ENCODE peak calls at places on chromosomes 3 and 15, in ten cellular contexts. One of them, this sample, is unnamed.

GRCh38 chr3:21920431-21920830 is 169.4 kb upstream of the ZNF385D start:
- DNase-seq in NT2/D1: no peak
- DNase-seq in stimulated activated CD8-positive, alpha-beta memory T cell treated with anti-CD3 and anti-CD28 coated beads, Interleukin-7, amount 100 ng/mL, for 1 hour: no peak
- DNase-seq in stimulated activated naive CD8-positive, alpha-beta T cell treated with anti-CD3 and anti-CD28 coated beads, Interleukin-15, Interleukin-2, amounts not matched to agents 100 U/mL and 50 U/mL, for 24 hours: no peak
- DNase-seq in effector memory CD4-positive, alpha-beta T cell: no peak
- DNase-seq in GM12865: no peak
- DNase-seq in M059J: peak
- DNase-seq in caudate nucleus: no peak
- DNase-seq in NCI-H1417: no peak
- DNase-seq in NCI-H1092 treated with DMSO at 0.1 percent for 48 hours: no peak
- DNase-seq in this sample: no peak

GRCh38 chr15:31391687-31392671 is 65.3 kb downstream of the KLF13 start:
- DNase-seq in GM12865: peak
- DNase-seq in NCI-H1417: peak
- DNase-seq in stimulated activated naive CD8-positive, alpha-beta T cell treated with anti-CD3 and anti-CD28 coated beads, Interleukin-15, Interleukin-2, amounts not matched to agents 100 U/mL and 50 U/mL, for 24 hours: peak
- DNase-seq in NCI-H1092 treated with DMSO at 0.1 percent for 48 hours: peak
- DNase-seq in NT2/D1: no peak
- DNase-seq in stimulated activated CD8-positive, alpha-beta memory T cell treated with anti-CD3 and anti-CD28 coated beads, Interleukin-7, amount 100 ng/mL, for 1 hour: peak
- DNase-seq in caudate nucleus: no peak
- DNase-seq in M059J: peak
- DNase-seq in effector memory CD4-positive, alpha-beta T cell: peak
- DNase-seq in this sample: no peak

GRCh38 chr15:44591326-44591725 is 54.4 kb downstream of the EIF3J start:
- DNase-seq in stimulated activated naive CD8-positive, alpha-beta T cell treated with anti-CD3 and anti-CD28 coated beads, Interleukin-15, Interleukin-2, amounts not matched to agents 100 U/mL and 50 U/mL, for 24 hours: no peak
- DNase-seq in NCI-H1092 treated with DMSO at 0.1 percent for 48 hours: no peak
- DNase-seq in M059J: no peak
- DNase-seq in caudate nucleus: no peak
- DNase-seq in NT2/D1: no peak
- DNase-seq in stimulated activated CD8-positive, alpha-beta memory T cell treated with anti-CD3 and anti-CD28 coated beads, Interleukin-7, amount 100 ng/mL, for 1 hour: no peak
- DNase-seq in GM12865: no peak
- DNase-seq in effector memory CD4-positive, alpha-beta T cell: no peak
- DNase-seq in NCI-H1417: no peak
- DNase-seq in this sample: no peak

GRCh38 chr3:23202921-23203650 is at the start of gene UBE2E2:
- DNase-seq in effector memory CD4-positive, alpha-beta T cell: no peak
- DNase-seq in NCI-H1417: peak
- DNase-seq in caudate nucleus: peak
- DNase-seq in M059J: peak
- DNase-seq in stimulated activated naive CD8-positive, alpha-beta T cell treated with anti-CD3 and anti-CD28 coated beads, Interleukin-15, Interleukin-2, amounts not matched to agents 100 U/mL and 50 U/mL, for 24 hours: peak
- DNase-seq in NT2/D1: no peak
- DNase-seq in stimulated activated CD8-positive, alpha-beta memory T cell treated with anti-CD3 and anti-CD28 coated beads, Interleukin-7, amount 100 ng/mL, for 1 hour: peak
- DNase-seq in NCI-H1092 treated with DMSO at 0.1 percent for 48 hours: peak
- DNase-seq in GM12865: peak
- DNase-seq in this sample: no peak

GRCh38 chr3:4522962-4523361 is 29.8 kb downstream of the ITPR1 start:
- DNase-seq in NT2/D1: no peak
- DNase-seq in effector memory CD4-positive, alpha-beta T cell: no peak
- DNase-seq in GM12865: no peak
- DNase-seq in caudate nucleus: no peak
- DNase-seq in stimulated activated naive CD8-positive, alpha-beta T cell treated with anti-CD3 and anti-CD28 coated beads, Interleukin-15, Interleukin-2, amounts not matched to agents 100 U/mL and 50 U/mL, for 24 hours: no peak
- DNase-seq in stimulated activated CD8-positive, alpha-beta memory T cell treated with anti-CD3 and anti-CD28 coated beads, Interleukin-7, amount 100 ng/mL, for 1 hour: no peak
- DNase-seq in NCI-H1092 treated with DMSO at 0.1 percent for 48 hours: no peak
- DNase-seq in NCI-H1417: no peak
- DNase-seq in M059J: no peak
- DNase-seq in this sample: no peak

GRCh38 chr3:72288955-72289707 is 504.2 kb upstream of the PROK2 start:
- DNase-seq in NT2/D1: no peak
- DNase-seq in GM12865: peak
- DNase-seq in NCI-H1417: no peak
- DNase-seq in caudate nucleus: peak
- DNase-seq in M059J: peak
- DNase-seq in stimulated activated CD8-positive, alpha-beta memory T cell treated with anti-CD3 and anti-CD28 coated beads, Interleukin-7, amount 100 ng/mL, for 1 hour: no peak
- DNase-seq in effector memory CD4-positive, alpha-beta T cell: no peak
- DNase-seq in stimulated activated naive CD8-positive, alpha-beta T cell treated with anti-CD3 and anti-CD28 coated beads, Interleukin-15, Interleukin-2, amounts not matched to agents 100 U/mL and 50 U/mL, for 24 hours: no peak
- DNase-seq in NCI-H1092 treated with DMSO at 0.1 percent for 48 hours: peak
- DNase-seq in this sample: no peak

GRCh38 chr15:48592929-48593328 is 52.6 kb downstream of the FBN1 start:
- DNase-seq in M059J: peak
- DNase-seq in NCI-H1092 treated with DMSO at 0.1 percent for 48 hours: no peak
- DNase-seq in caudate nucleus: no peak
- DNase-seq in effector memory CD4-positive, alpha-beta T cell: no peak
- DNase-seq in GM12865: no peak
- DNase-seq in stimulated activated CD8-positive, alpha-beta memory T cell treated with anti-CD3 and anti-CD28 coated beads, Interleukin-7, amount 100 ng/mL, for 1 hour: no peak
- DNase-seq in NCI-H1417: no peak
- DNase-seq in stimulated activated naive CD8-positive, alpha-beta T cell treated with anti-CD3 and anti-CD28 coated beads, Interleukin-15, Interleukin-2, amounts not matched to agents 100 U/mL and 50 U/mL, for 24 hours: no peak
- DNase-seq in NT2/D1: no peak
- DNase-seq in this sample: no peak

GRCh38 chr3:37625690-37626089 is 236.0 kb upstream of the CTDSPL start:
- DNase-seq in NCI-H1417: no peak
- DNase-seq in stimulated activated naive CD8-positive, alpha-beta T cell treated with anti-CD3 and anti-CD28 coated beads, Interleukin-15, Interleukin-2, amounts not matched to agents 100 U/mL and 50 U/mL, for 24 hours: no peak
- DNase-seq in stimulated activated CD8-positive, alpha-beta memory T cell treated with anti-CD3 and anti-CD28 coated beads, Interleukin-7, amount 100 ng/mL, for 1 hour: no peak
- DNase-seq in effector memory CD4-positive, alpha-beta T cell: no peak
- DNase-seq in caudate nucleus: no peak
- DNase-seq in NT2/D1: no peak
- DNase-seq in NCI-H1092 treated with DMSO at 0.1 percent for 48 hours: no peak
- DNase-seq in M059J: no peak
- DNase-seq in GM12865: no peak
- DNase-seq in this sample: no peak

GRCh38 chr15:67244966-67245478 is 9.4 kb downstream of the AAGAB start:
- DNase-seq in caudate nucleus: no peak
- DNase-seq in NCI-H1092 treated with DMSO at 0.1 percent for 48 hours: no peak
- DNase-seq in effector memory CD4-positive, alpha-beta T cell: no peak
- DNase-seq in stimulated activated CD8-positive, alpha-beta memory T cell treated with anti-CD3 and anti-CD28 coated beads, Interleukin-7, amount 100 ng/mL, for 1 hour: no peak
- DNase-seq in NCI-H1417: no peak
- DNase-seq in stimulated activated naive CD8-positive, alpha-beta T cell treated with anti-CD3 and anti-CD28 coated beads, Interleukin-15, Interleukin-2, amounts not matched to agents 100 U/mL and 50 U/mL, for 24 hours: no peak
- DNase-seq in GM12865: no peak
- DNase-seq in NT2/D1: no peak
- DNase-seq in M059J: no peak
- DNase-seq in this sample: no peak

GRCh38 chr3:126478581-126479310 is 3.1 kb upstream of the ZXDC start:
- DNase-seq in NT2/D1: no peak
- DNase-seq in effector memory CD4-positive, alpha-beta T cell: no peak
- DNase-seq in NCI-H1092 treated with DMSO at 0.1 percent for 48 hours: no peak
- DNase-seq in M059J: no peak
- DNase-seq in stimulated activated naive CD8-positive, alpha-beta T cell treated with anti-CD3 and anti-CD28 coated beads, Interleukin-15, Interleukin-2, amounts not matched to agents 100 U/mL and 50 U/mL, for 24 hours: no peak
- DNase-seq in stimulated activated CD8-positive, alpha-beta memory T cell treated with anti-CD3 and anti-CD28 coated beads, Interleukin-7, amount 100 ng/mL, for 1 hour: no peak
- DNase-seq in GM12865: no peak
- DNase-seq in NCI-H1417: no peak
- DNase-seq in caudate nucleus: no peak
- DNase-seq in this sample: no peak

GRCh38 chr15:69957175-69957574 is 140.5 kb downstream of the TLE3 start:
- DNase-seq in caudate nucleus: no peak
- DNase-seq in stimulated activated CD8-positive, alpha-beta memory T cell treated with anti-CD3 and anti-CD28 coated beads, Interleukin-7, amount 100 ng/mL, for 1 hour: no peak
- DNase-seq in M059J: no peak
- DNase-seq in NT2/D1: no peak
- DNase-seq in NCI-H1092 treated with DMSO at 0.1 percent for 48 hours: no peak
- DNase-seq in GM12865: peak
- DNase-seq in stimulated activated naive CD8-positive, alpha-beta T cell treated with anti-CD3 and anti-CD28 coated beads, Interleukin-15, Interleukin-2, amounts not matched to agents 100 U/mL and 50 U/mL, for 24 hours: no peak
- DNase-seq in effector memory CD4-positive, alpha-beta T cell: no peak
- DNase-seq in NCI-H1417: no peak
- DNase-seq in this sample: no peak

GRCh38 chr15:64213646-64214045 is 50.8 kb upstream of the PPIB start:
- DNase-seq in GM12865: no peak
- DNase-seq in M059J: peak
- DNase-seq in effector memory CD4-positive, alpha-beta T cell: no peak
- DNase-seq in caudate nucleus: no peak
- DNase-seq in stimulated activated naive CD8-positive, alpha-beta T cell treated with anti-CD3 and anti-CD28 coated beads, Interleukin-15, Interleukin-2, amounts not matched to agents 100 U/mL and 50 U/mL, for 24 hours: no peak
- DNase-seq in NCI-H1417: no peak
- DNase-seq in NCI-H1092 treated with DMSO at 0.1 percent for 48 hours: no peak
- DNase-seq in NT2/D1: no peak
- DNase-seq in stimulated activated CD8-positive, alpha-beta memory T cell treated with anti-CD3 and anti-CD28 coated beads, Interleukin-7, amount 100 ng/mL, for 1 hour: no peak
- DNase-seq in this sample: no peak

GRCh38 chr3:126472277-126473006 is 3.2 kb downstream of the ZXDC start:
- DNase-seq in GM12865: no peak
- DNase-seq in effector memory CD4-positive, alpha-beta T cell: no peak
- DNase-seq in NCI-H1092 treated with DMSO at 0.1 percent for 48 hours: peak
- DNase-seq in stimulated activated naive CD8-positive, alpha-beta T cell treated with anti-CD3 and anti-CD28 coated beads, Interleukin-15, Interleukin-2, amounts not matched to agents 100 U/mL and 50 U/mL, for 24 hours: peak
- DNase-seq in stimulated activated CD8-positive, alpha-beta memory T cell treated with anti-CD3 and anti-CD28 coated beads, Interleukin-7, amount 100 ng/mL, for 1 hour: no peak
- DNase-seq in M059J: peak
- DNase-seq in caudate nucleus: no peak
- DNase-seq in NT2/D1: no peak
- DNase-seq in NCI-H1417: peak
- DNase-seq in this sample: peak

GRCh38 chr3:140022061-140022781 is 87.2 kb downstream of the CLSTN2 start:
- DNase-seq in NCI-H1092 treated with DMSO at 0.1 percent for 48 hours: peak
- DNase-seq in effector memory CD4-positive, alpha-beta T cell: no peak
- DNase-seq in M059J: peak
- DNase-seq in GM12865: no peak
- DNase-seq in stimulated activated naive CD8-positive, alpha-beta T cell treated with anti-CD3 and anti-CD28 coated beads, Interleukin-15, Interleukin-2, amounts not matched to agents 100 U/mL and 50 U/mL, for 24 hours: no peak
- DNase-seq in caudate nucleus: no peak
- DNase-seq in NT2/D1: no peak
- DNase-seq in NCI-H1417: no peak
- DNase-seq in stimulated activated CD8-positive, alpha-beta memory T cell treated with anti-CD3 and anti-CD28 coated beads, Interleukin-7, amount 100 ng/mL, for 1 hour: no peak
- DNase-seq in this sample: no peak

GRCh38 chr15:38636597-38636996 is 72.0 kb upstream of the RASGRP1 start:
- DNase-seq in M059J: no peak
- DNase-seq in caudate nucleus: no peak
- DNase-seq in NT2/D1: no peak
- DNase-seq in GM12865: no peak
- DNase-seq in NCI-H1092 treated with DMSO at 0.1 percent for 48 hours: no peak
- DNase-seq in stimulated activated naive CD8-positive, alpha-beta T cell treated with anti-CD3 and anti-CD28 coated beads, Interleukin-15, Interleukin-2, amounts not matched to agents 100 U/mL and 50 U/mL, for 24 hours: no peak
- DNase-seq in NCI-H1417: no peak
- DNase-seq in effector memory CD4-positive, alpha-beta T cell: no peak
- DNase-seq in stimulated activated CD8-positive, alpha-beta memory T cell treated with anti-CD3 and anti-CD28 coated beads, Interleukin-7, amount 100 ng/mL, for 1 hour: no peak
- DNase-seq in this sample: no peak

GRCh38 chr3:152243301-152243711 is 25.4 kb upstream of the MBNL1 start:
- DNase-seq in NCI-H1417: no peak
- DNase-seq in stimulated activated naive CD8-positive, alpha-beta T cell treated with anti-CD3 and anti-CD28 coated beads, Interleukin-15, Interleukin-2, amounts not matched to agents 100 U/mL and 50 U/mL, for 24 hours: no peak
- DNase-seq in GM12865: peak
- DNase-seq in caudate nucleus: no peak
- DNase-seq in effector memory CD4-positive, alpha-beta T cell: no peak
- DNase-seq in stimulated activated CD8-positive, alpha-beta memory T cell treated with anti-CD3 and anti-CD28 coated beads, Interleukin-7, amount 100 ng/mL, for 1 hour: no peak
- DNase-seq in NT2/D1: no peak
- DNase-seq in NCI-H1092 treated with DMSO at 0.1 percent for 48 hours: no peak
- DNase-seq in M059J: no peak
- DNase-seq in this sample: peak

GRCh38 chr15:67998599-67999122 is 55.5 kb upstream of the PIAS1 start:
- DNase-seq in stimulated activated naive CD8-positive, alpha-beta T cell treated with anti-CD3 and anti-CD28 coated beads, Interleukin-15, Interleukin-2, amounts not matched to agents 100 U/mL and 50 U/mL, for 24 hours: no peak
- DNase-seq in effector memory CD4-positive, alpha-beta T cell: no peak
- DNase-seq in caudate nucleus: no peak
- DNase-seq in M059J: peak
- DNase-seq in NT2/D1: no peak
- DNase-seq in NCI-H1417: no peak
- DNase-seq in NCI-H1092 treated with DMSO at 0.1 percent for 48 hours: peak
- DNase-seq in GM12865: no peak
- DNase-seq in stimulated activated CD8-positive, alpha-beta memory T cell treated with anti-CD3 and anti-CD28 coated beads, Interleukin-7, amount 100 ng/mL, for 1 hour: no peak
- DNase-seq in this sample: no peak

This sample was measured in GF-D8.